ENCODE peak calls at places on chromosomes 16 and 17, in eight cellular contexts. X is cardiac muscle cell, C is mucosa of descending colon, H is thoracic aorta, W is Caco-2, Z is right lobe of liver, G is breast epithelium, P is heart left ventricle. D is an unnamed sample. For H3K4me1, the result is how much of the 10 kb centered on the place peaks cover.

GRCh38 chr16:14309001-14309886 is 238.1 kb downstream of the MRTFB start:
- DNase-seq in Z (no peak), P (no peak), H (no peak), G (peak), C (no peak), W (peak), X (no peak), D (no peak)

GRCh38 chr17:62626719-62627218 is 701 bp upstream of the MRC2 start:
- DNase-seq in C (peak), X (peak), H (no peak), P (peak), Z (no peak), W (no peak), G (no peak), D (no peak)

GRCh38 chr17:8632087-8632486 is 1.6 kb upstream of the MYH10 start:
- DNase-seq in W (peak), G (no peak), X (no peak), Z (peak), P (peak), C (no peak), H (no peak), D (no peak)

GRCh38 chr16:27225536-27226360 is 22.4 kb downstream of the KDM8 start:
- DNase-seq in G (no peak), H (no peak), Z (no peak), C (peak), W (no peak), X (no peak), P (peak), D (no peak)

GRCh38 chr16:50324345-50324744 is 44.4 kb downstream of the BRD7 start:
- DNase-seq in C (no peak), G (no peak), X (no peak), Z (no peak), P (no peak), W (no peak), H (no peak), D (no peak)

GRCh38 chr16:1331712-1332617 is 1.5 kb upstream of the BAIAP3 start:
- DNase-seq in W (peak), C (peak), H (no peak), G (peak), P (peak), X (peak), Z (no peak), D (no peak)

GRCh38 chr16:27547134-27547533 is 2.6 kb downstream of the GTF3C1 start:
- DNase-seq in Z (no peak), C (peak), P (peak), X (peak), H (no peak), W (no peak), G (no peak), D (no peak)

GRCh38 chr17:60750645-60751044 is 73.0 kb downstream of the BCAS3 start:
- DNase-seq in W (no peak), G (no peak), H (no peak), C (no peak), X (no peak), P (no peak), Z (no peak), D (no peak)

GRCh38 chr16:20740901-20741491 is 622 bp downstream of the THUMPD1 start:
- DNase-seq in P (peak), G (peak), W (peak), H (peak), X (peak), C (peak), Z (peak), D (peak)

GRCh38 chr16:89200850-89201466 is 621 bp upstream of the SLC22A31 start:
- DNase-seq in X (no peak), W (no peak), G (no peak), C (no peak), P (peak), H (no peak), Z (no peak), D (no peak)

GRCh38 chr17:31843382-31843780 is 15.7 kb downstream of the COPRS start:
- DNase-seq in G (no peak), Z (no peak), P (no peak), H (no peak), W (no peak), C (no peak), X (no peak), D (no peak)

GRCh38 chr16:27269300-27270150 is 953 bp upstream of the NSMCE1 start:
- DNase-seq in Z (peak), H (no peak), W (no peak), X (no peak), G (no peak), P (no peak), C (no peak), D (peak)

GRCh38 chr16:11303405-11304138 is 22.4 kb upstream of the PRM1 start:
- DNase-seq in C (no peak), P (no peak), W (no peak), G (peak), Z (no peak), X (no peak), H (no peak), D (no peak)

GRCh38 chr16:69182730-69183416 is 4.1 kb upstream of the SNTB2 start:
- DNase-seq in Z (peak), P (no peak), G (no peak), X (no peak), H (no peak), C (peak), W (no peak), D (no peak)

GRCh38 chr17:66637491-66637890 is 197.4 kb upstream of the CACNG5 start:
- DNase-seq in H (no peak), G (no peak), X (no peak), C (no peak), W (no peak), P (no peak), Z (no peak), D (no peak)

GRCh38 chr17:4948997-4949320 is 629 bp upstream of the PFN1 start:
- DNase-seq in C (peak), P (peak), H (no peak), G (peak), Z (peak), W (peak), X (peak), D (peak)

GRCh38 chr17:13638855-13639458 is 37.2 kb upstream of the HS3ST3A1 start:
- DNase-seq in X (peak), W (no peak), P (no peak), Z (no peak), H (no peak), G (no peak), C (no peak), D (no peak)

GRCh38 chr17:67312265-67312664 is 54.1 kb downstream of the PSMD12 start:
- DNase-seq in C (no peak), X (no peak), P (no peak), G (no peak), W (no peak), H (no peak), Z (no peak), D (no peak)

GRCh38 chr17:78568494-78569115 is 8.6 kb downstream of the DNAH17 start:
- DNase-seq in Z (no peak), C (no peak), X (peak), P (no peak), G (no peak), H (no peak), W (no peak), D (no peak)

GRCh38 chr16:81837312-81837748 is 58.2 kb downstream of the PLCG2 start:
- DNase-seq in C (no peak), W (no peak), X (no peak), G (no peak), P (no peak), Z (no peak), H (no peak), D (no peak)

GRCh38 chr17:6524520-6524919 is 31.8 kb downstream of the PITPNM3 start:
- DNase-seq in H (no peak), Z (peak), X (no peak), P (no peak), W (no peak), C (no peak), G (no peak), D (no peak)

GRCh38 chr16:53785044-53785443 is 81.1 kb downstream of the FTO start:
- DNase-seq in H (no peak), C (no peak), X (peak), P (no peak), W (no peak), G (no peak), Z (no peak), D (no peak)

GRCh38 chr16:68991075-68991474 is 114.4 kb upstream of the HAS3 start:
- DNase-seq in Z (no peak), X (no peak), C (no peak), H (no peak), G (no peak), P (no peak), W (no peak), D (no peak)

GRCh38 chr17:38379448-38379847 is 27.8 kb downstream of the SOCS7 start:
- DNase-seq in P (no peak), W (no peak), H (no peak), Z (no peak), C (no peak), G (no peak), X (no peak), D (no peak)

GRCh38 chr16:23941025-23941424 is 105.2 kb downstream of the PRKCB start:
- DNase-seq in W (no peak), X (no peak), C (no peak), H (no peak), G (no peak), P (no peak), Z (no peak), D (peak)
- H3K4me3 ChIP-seq in W (no peak), X (no peak), C (no peak), H (no peak), G (no peak), P (no peak), Z (no peak), D (no peak)

DNA sequence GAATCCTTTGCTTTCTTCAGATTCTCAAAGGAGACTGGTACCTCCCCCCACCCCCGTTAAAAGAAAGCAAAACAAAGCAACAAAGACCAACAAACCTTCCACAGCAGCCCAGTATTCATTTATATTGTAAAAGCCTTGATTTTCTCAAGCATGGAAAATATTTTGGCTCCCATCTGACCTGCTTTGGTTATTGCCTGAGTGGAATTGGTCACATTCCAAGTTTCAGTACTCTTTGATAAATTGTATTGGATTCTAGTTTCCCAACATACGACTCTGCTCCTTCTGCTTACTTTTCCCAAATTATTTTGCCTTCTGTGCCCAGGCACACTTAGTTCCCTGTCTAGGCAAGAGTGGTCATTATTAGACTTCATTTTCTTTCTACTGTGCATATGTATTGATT is 1.3 kb downstream of the ABCC11 start:
- DNase-seq in P (no peak), C (no peak), G (no peak), W (no peak), X (peak), H (no peak), Z (no peak), D (no peak)
- H3K4me1 ChIP-seq in P (under half), C (under half), G (under half), W (under half), X (under half), H (under half), Z (under half), D (under half)

GRCh38 chr16:57627184-57627871 is 1.1 kb upstream of the ADGRG1 start:
- DNase-seq in G (peak), X (peak), P (no peak), H (no peak), Z (no peak), W (no peak), C (no peak), D (no peak)
- TF ChIP-seq CTCF in G (no peak), X (peak), P (no peak), H (no peak), Z (no peak), W (no peak), C (no peak), D (no peak)

DNA sequence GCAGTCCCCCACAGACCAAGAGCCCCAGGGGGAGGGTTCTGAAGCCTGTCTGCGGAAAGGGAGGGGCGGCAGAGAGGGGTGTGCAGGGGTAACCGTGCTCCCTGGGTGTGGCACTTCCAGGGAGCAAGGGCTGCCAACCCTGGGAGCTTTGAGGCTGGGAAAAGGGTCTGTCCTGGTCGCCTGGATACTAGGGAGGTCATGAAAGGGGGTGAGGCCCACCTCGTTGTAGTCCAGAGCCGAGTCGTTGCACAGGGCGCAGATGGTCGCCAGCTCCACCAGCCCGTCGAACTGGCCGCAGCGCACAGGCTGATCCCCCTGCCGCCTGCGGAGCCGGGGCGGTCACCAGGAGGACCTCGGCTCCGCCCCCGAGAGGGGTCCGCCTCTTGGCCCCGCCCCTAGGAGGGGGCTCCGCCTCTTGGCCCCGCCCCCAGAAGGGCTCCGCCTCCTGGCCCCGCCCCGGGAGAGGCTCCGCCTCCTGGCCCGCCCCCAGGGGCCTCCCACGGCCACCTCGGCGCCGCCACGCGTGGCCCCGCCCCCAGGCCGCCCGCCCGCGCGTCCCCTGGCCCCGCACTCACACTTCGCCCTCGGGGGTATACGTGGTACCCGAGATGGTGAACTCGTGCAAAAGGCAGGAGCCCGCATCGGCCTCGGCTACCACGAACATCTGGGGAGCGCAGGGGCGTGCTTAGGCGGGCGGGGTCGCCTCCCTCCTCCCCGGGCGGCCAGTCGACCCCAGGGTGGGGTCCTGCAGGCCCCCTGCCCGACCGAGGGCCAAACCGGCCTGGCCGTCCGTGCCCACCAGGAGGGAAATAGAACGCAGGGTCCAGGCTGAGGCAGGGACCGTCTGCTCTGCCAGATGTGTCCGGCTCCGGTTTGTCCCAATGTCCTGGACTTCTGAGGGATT is 19.5 kb downstream of the ATP2A3 start:
- DNase-seq in W (no peak), P (peak), X (peak), G (no peak), Z (no peak), H (no peak), C (no peak), D (no peak)
- H3K4me3 ChIP-seq in W (no peak), P (peak), X (no peak), G (peak), Z (no peak), H (peak), C (no peak), D (peak)

D was measured in esophagus muscularis mucosa.